ENCODE peak calls at places on chromosome 13, in five cellular contexts. Y is K562, R is A549, J is GM23338, F is HepG2. D is an unnamed sample.

GRCh38 chr13:92097337-92097903 is 699.0 kb downstream of the GPC5 start:
- DNase-seq in F (no peak), Y (no peak), R (no peak), J (no peak), D (no peak)

GRCh38 chr13:30615851-30616311 is 1.8 kb upstream of the USPL1 start:
- DNase-seq in Y (peak), F (peak), R (no peak), J (no peak), D (no peak)

GRCh38 chr13:50334944-50335343 is 319.7 kb downstream of the KCNRG start:
- DNase-seq in F (peak), J (no peak), R (no peak), Y (peak), D (no peak)

GRCh38 chr13:59706101-59706976 is 457.4 kb downstream of the DIAPH3 start:
- DNase-seq in R (no peak), J (no peak), Y (no peak), F (no peak), D (no peak)

GRCh38 chr13:27574661-27575060 is 45.7 kb downstream of the LNX2 start:
- DNase-seq in Y (no peak), J (no peak), F (no peak), R (no peak), D (no peak)

GRCh38 chr13:35139591-35139990 is 197.5 kb downstream of the NBEA start:
- DNase-seq in F (no peak), J (no peak), R (no peak), Y (no peak), D (no peak)

GRCh38 chr13:113410472-113411201 is 42.7 kb downstream of the ADPRHL1 start:
- DNase-seq in Y (no peak), J (no peak), F (peak), R (peak), D (no peak)

GRCh38 chr13:32737111-32737571 is 150.9 kb downstream of the PDS5B start:
- DNase-seq in Y (no peak), F (no peak), J (no peak), R (no peak), D (peak)

GRCh38 chr13:112893570-112894422 is 75.2 kb upstream of the MCF2L start:
- DNase-seq in F (peak), Y (peak), J (peak), R (no peak), D (no peak)

GRCh38 chr13:100597253-100597652 is 8.7 kb upstream of the GGACT start:
- DNase-seq in Y (no peak), J (no peak), R (no peak), F (no peak), D (no peak)

GRCh38 chr13:30186644-30187431 is 120.5 kb downstream of the KATNAL1 start:
- DNase-seq in Y (no peak), R (no peak), F (no peak), J (peak), D (no peak)

GRCh38 chr13:67106502-67107057 is 123.6 kb downstream of the PCDH9 start:
- DNase-seq in Y (no peak), R (no peak), J (no peak), F (no peak), D (no peak)

GRCh38 chr13:30191491-30192100 is 115.8 kb downstream of the KATNAL1 start:
- DNase-seq in Y (no peak), F (no peak), R (no peak), J (no peak), D (no peak)

GRCh38 chr13:107608736-107609135 is 606.6 kb downstream of the LIG4 start:
- DNase-seq in F (no peak), R (no peak), J (no peak), Y (no peak), D (no peak)

GRCh38 chr13:35936579-35936978 is 194.6 kb downstream of the DCLK1 start:
- DNase-seq in F (no peak), J (no peak), Y (no peak), R (no peak), D (no peak)

GRCh38 chr13:28316129-28316528 is 177.8 kb downstream of the PAN3 start:
- DNase-seq in J (no peak), F (peak), R (no peak), Y (no peak), D (no peak)

GRCh38 chr13:84648069-84648640 is 765.9 kb upstream of the SLITRK1 start:
- DNase-seq in J (no peak), F (no peak), R (no peak), Y (no peak), D (no peak)

GRCh38 chr13:24630851-24631341 is 49.3 kb upstream of the ATP12A start:
- DNase-seq in F (no peak), Y (peak), R (no peak), J (no peak), D (no peak)

GRCh38 chr13:110342474-110342873 is 35.4 kb downstream of the COL4A2 start:
- DNase-seq in F (no peak), Y (no peak), J (no peak), R (no peak), D (no peak)

GRCh38 chr13:76852991-76853390 is 33.2 kb downstream of the KCTD12 start:
- DNase-seq in Y (no peak), R (no peak), J (no peak), F (no peak), D (no peak)

GRCh38 chr13:41054212-41054877 is 7.0 kb upstream of the WBP4 start:
- DNase-seq in Y (peak), J (peak), R (peak), F (peak), D (peak)

GRCh38 chr13:50635504-50635903 is 208.0 kb downstream of the DLEU7 start:
- DNase-seq in Y (no peak), J (no peak), F (no peak), R (no peak), D (peak)

GRCh38 chr13:51819544-51819943 is 15.6 kb upstream of the DHRS12 start:
- DNase-seq in J (no peak), F (no peak), R (no peak), Y (no peak), D (no peak)

DNA sequence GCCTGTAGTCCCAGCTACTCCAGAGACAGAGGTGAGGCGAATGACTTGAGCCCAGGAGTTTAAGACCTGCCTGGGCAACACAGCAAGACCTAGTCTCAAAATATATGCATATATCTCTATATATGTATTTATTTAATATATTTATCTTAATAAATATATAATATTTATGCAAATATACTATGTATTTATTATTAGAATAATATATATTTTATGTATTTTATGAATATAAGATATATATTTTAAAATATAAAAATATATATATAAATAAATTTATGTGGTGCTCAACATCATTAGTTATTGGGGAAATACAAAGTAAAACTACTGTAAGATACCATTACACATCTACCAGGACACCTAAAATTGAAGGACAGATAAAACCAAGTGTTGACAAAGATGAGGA is 58.1 kb upstream of the IPO5 start:
- DNase-seq in Y (no peak), J (no peak), R (no peak), F (no peak), D (no peak)
- TF ChIP-seq JUNB in Y (no peak), J (no peak), R (no peak), F (no peak), D (no peak)

GRCh38 chr13:99228737-99229691 is 28.4 kb downstream of the UBAC2 start:
- DNase-seq in F (peak), J (no peak), Y (no peak), R (no peak), D (peak)
- TF ChIP-seq JUNB in F (no peak), J (no peak), Y (no peak), R (no peak), D (peak)

GRCh38 chr13:44259045-44260042 is 114.3 kb upstream of the SERP2 start:
- DNase-seq in Y (peak), J (no peak), F (no peak), R (peak), D (peak)

GRCh38 chr13:44252938-44253337 is 120.7 kb upstream of the SERP2 start:
- DNase-seq in Y (no peak), J (no peak), R (no peak), F (no peak), D (no peak)

DNA sequence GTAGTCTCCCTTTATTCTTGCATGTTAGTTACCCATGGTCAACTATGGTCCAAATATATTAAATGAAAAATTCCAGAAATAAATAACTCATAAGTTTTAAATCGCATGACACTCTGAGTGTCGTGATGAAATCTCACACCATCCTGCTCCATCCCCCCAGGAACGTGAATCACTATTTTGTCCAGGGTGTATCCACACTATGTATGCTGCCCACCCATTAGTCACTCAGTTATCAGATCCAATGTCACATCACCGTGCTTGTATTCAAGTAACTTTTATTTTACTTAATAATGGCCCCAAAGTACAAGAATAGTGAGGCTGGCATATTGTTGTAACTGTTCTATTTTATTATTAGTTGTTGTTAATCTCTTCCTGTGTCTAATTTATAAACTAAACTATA is 115.8 kb upstream of the SERP2 start:
- DNase-seq in J (no peak), F (no peak), R (no peak), Y (no peak), D (no peak)
- TF ChIP-seq JUNB in J (no peak), F (no peak), R (no peak), Y (no peak), D (no peak)

GRCh38 chr13:111590796-111591195 is 270.4 kb downstream of the TEX29 start:
- DNase-seq in R (no peak), Y (no peak), F (no peak), J (no peak), D (no peak)
- TF ChIP-seq JUNB in R (no peak), Y (no peak), F (no peak), J (no peak), D (no peak)

DNA sequence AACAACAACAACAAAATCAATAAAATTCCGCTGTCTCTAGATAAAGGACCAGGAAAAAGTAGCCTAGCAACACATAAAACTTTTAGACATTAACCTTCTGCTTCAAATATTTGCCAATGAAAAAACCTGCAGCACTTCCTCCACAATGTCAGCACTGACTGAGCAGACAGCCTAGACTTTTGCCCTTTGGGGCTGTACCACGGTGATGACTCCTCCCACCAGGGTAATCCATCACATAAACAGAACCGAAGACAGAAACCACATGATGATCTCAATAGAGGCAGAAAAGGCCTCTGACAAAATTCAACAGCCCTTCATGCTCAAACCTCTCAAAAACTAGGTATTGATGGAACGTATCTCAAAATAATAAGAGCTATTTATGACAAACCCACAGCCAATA is 30.2 kb upstream of the TRPC4 start:
- DNase-seq in J (no peak), R (no peak), Y (no peak), F (peak), D (no peak)
- TF ChIP-seq JUNB in J (no peak), R (no peak), Y (no peak), F (no peak), D (no peak)

DNA sequence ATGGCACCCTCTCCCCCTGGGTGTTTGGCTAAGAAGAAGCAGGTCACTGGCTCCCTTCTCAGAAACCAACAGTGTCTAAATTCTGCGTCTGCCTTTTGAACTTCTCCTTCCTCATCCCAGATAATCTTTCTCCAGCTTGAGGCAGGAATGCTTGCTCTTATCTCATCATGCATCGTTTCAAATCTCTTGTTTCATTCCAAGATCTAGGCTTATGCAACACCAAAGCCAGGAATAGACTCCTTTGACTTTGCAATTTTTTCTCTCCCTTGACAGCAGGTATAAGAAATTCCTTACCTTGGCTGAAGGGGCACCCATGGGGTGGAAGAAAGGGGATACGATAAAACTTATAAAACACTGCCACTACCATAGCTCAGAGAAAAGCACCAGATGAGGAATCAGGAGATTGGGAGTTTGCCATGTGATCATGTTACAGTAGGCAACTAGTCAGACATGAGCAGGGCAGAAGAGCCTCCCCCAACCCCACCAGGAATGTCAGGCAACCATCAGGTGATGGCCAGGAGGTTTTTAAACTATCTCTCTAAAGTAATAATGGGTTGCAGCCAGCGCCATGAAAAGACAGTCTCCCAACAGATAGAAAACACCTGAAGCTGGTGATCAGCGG is 498.9 kb downstream of the KLF12 start:
- DNase-seq in J (no peak), R (no peak), F (no peak), Y (no peak), D (no peak)
- TF ChIP-seq JUNB in J (no peak), R (no peak), F (no peak), Y (no peak), D (no peak)

GRCh38 chr13:21101865-21102576 is 40.6 kb upstream of the LATS2 start:
- DNase-seq in J (no peak), R (no peak), F (peak), Y (no peak), D (no peak)

GRCh38 chr13:21104199-21105019 is 43.0 kb upstream of the LATS2 start:
- DNase-seq in R (no peak), J (peak), F (no peak), Y (no peak), D (no peak)

GRCh38 chr13:21106089-21106488 is 44.7 kb upstream of the LATS2 start:
- DNase-seq in Y (no peak), J (no peak), R (no peak), F (no peak), D (no peak)

GRCh38 chr13:21100211-21100610 is 38.8 kb upstream of the LATS2 start:
- DNase-seq in F (no peak), J (no peak), R (no peak), Y (no peak), D (no peak)

GRCh38 chr13:21100994-21101757 is 39.8 kb upstream of the LATS2 start:
- DNase-seq in J (no peak), F (peak), Y (no peak), R (peak), D (no peak)
- TF ChIP-seq JUNB in J (no peak), F (no peak), Y (no peak), R (no peak), D (no peak)

DNA sequence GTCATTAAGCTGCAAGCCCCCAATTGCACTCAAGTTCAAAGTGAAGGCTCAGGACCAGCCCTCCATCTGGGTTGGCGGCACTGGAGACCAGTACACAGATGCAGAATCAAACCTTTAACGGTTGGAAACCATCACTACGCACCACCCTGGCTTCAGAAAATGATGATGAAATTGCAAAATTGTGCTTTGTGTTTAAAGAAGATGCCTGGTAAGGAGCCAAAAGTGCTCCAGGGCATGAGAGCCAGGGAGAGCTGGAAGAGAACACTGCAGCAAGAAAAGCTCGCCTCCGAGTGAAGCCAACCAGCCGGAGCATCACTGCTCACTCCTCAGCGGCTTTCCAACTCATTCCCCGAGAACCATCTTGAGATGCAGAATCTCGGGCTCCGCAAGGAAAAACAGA is 219.8 kb downstream of the RAP2A start:
- DNase-seq in J (no peak), Y (no peak), R (no peak), F (no peak), D (no peak)
- TF ChIP-seq JUNB in J (no peak), Y (no peak), R (no peak), F (no peak), D (no peak)

D was measured in GM12878.